ENCODE peak calls at places on chromosome 16, in four cellular contexts. S is progenitor cell of endocrine pancreas, V is left cardiac atrium, Y is natural killer cell. M is an unnamed sample.
A peak's percentile ranks its signal among the peaks of the same experiment; 100 is the strongest.

GRCh38 chr16:56747486-56748045 is 17.6 kb downstream of the NUP93 start:
- DNase-seq in S (no peak), V (no peak), Y (no peak), M (no peak)

GRCh38 chr16:2008009-2008526 is 1.6 kb downstream of the ZNF598 start:
- DNase-seq in Y (no peak), S (no peak), V (peak; percentile 68), M (no peak)

GRCh38 chr16:53829186-53829747 is 125.3 kb downstream of the FTO start:
- DNase-seq in Y (no peak), S (no peak), V (no peak), M (no peak)

GRCh38 chr16:11948819-11949218 is 7.0 kb upstream of the NPIPB2 start:
- DNase-seq in S (no peak), V (no peak), Y (no peak), M (no peak)

GRCh38 chr16:68022278-68022727 is 729 bp downstream of the DDX28 start:
- DNase-seq in S (peak; percentile 10), V (no peak), Y (no peak), M (no peak)

GRCh38 chr16:6524501-6524900 is 808.1 kb upstream of the RBFOX1 start:
- DNase-seq in Y (no peak), S (no peak), V (no peak), M (no peak)

GRCh38 chr16:11315499-11315898 is 29.8 kb upstream of the RMI2 start:
- DNase-seq in Y (no peak), V (no peak), S (no peak), M (no peak)

GRCh38 chr16:19396555-19397011 is 21.1 kb upstream of the TMC5 start:
- DNase-seq in S (no peak), Y (no peak), V (no peak), M (no peak)

GRCh38 chr16:50323335-50324011 is 45.3 kb downstream of the BRD7 start:
- DNase-seq in S (no peak), Y (no peak), V (no peak), M (peak; percentile 79)

GRCh38 chr16:53052519-53053501 is at the start of gene CHD9NB:
- DNase-seq in V (no peak), Y (no peak), S (no peak), M (no peak)

GRCh38 chr16:3637371-3637923 is 17.0 kb upstream of the DNASE1 start:
- DNase-seq in S (no peak), Y (no peak), V (no peak), M (peak; percentile 38)

GRCh38 chr16:31452631-31453106 is 6.6 kb upstream of the ARMC5 start:
- DNase-seq in S (no peak), V (no peak), Y (no peak), M (no peak)

GRCh38 chr16:13076878-13077277 is 175.5 kb downstream of the SHISA9 start:
- DNase-seq in V (no peak), S (no peak), Y (no peak), M (no peak)

GRCh38 chr16:89564476-89565255 is 4.2 kb downstream of the RPL13 start:
- DNase-seq in Y (no peak), S (no peak), V (no peak), M (no peak)

GRCh38 chr16:70647461-70648359 is 1.4 kb downstream of the IL34 start:
- DNase-seq in V (no peak), S (no peak), Y (no peak), M (no peak)

GRCh38 chr16:82638095-82638798 is 11.5 kb downstream of the CDH13 start:
- DNase-seq in V (no peak), Y (no peak), S (no peak), M (no peak)

GRCh38 chr16:27424772-27425498 is 23.0 kb downstream of the IL21R start:
- DNase-seq in S (no peak), Y (peak; percentile 10), V (no peak), M (no peak)

GRCh38 chr16:81488687-81489411 is 44.2 kb downstream of the CMIP start:
- DNase-seq in Y (no peak), S (no peak), V (no peak), M (no peak)

GRCh38 chr16:68086860-68087268 is 1.7 kb downstream of the NFATC3 start:
- DNase-seq in Y (no peak), S (no peak), V (no peak), M (no peak)

GRCh38 chr16:89670496-89671431 is 13.1 kb downstream of the SPATA33 start:
- DNase-seq in S (no peak), Y (no peak), V (peak; percentile 6), M (no peak)

GRCh38 chr16:29290631-29291247 is 115.8 kb downstream of the NPIPB11 start:
- DNase-seq in V (peak; percentile 97), Y (peak; percentile 84), S (no peak), M (peak; percentile 78)

GRCh38 chr16:27321013-27321960 is 7.5 kb downstream of the IL4R start:
- DNase-seq in Y (no peak), S (no peak), V (no peak), M (no peak)